ENCODE peak calls at places on chromosomes 6 and 20, in nine cellular contexts. I is cardiac muscle cell; W is kidney; R is lung; X is tibial artery; T is endodermal cell; J is keratinocyte; F is lower lobe of right lung; P is CD8-positive, alpha-beta T cell. O is an unnamed sample.

GRCh38 chr6:89260832-89261231 is 43.7 kb upstream of the GABRR1 start:
- DNase-seq in I (peak; percentile 14), W (no peak), R (no peak), X (no peak), T (no peak), J (no peak), F (no peak), P (no peak), O (no peak)

GRCh38 chr6:125918681-125919566 is 37.6 kb upstream of the HINT3 start:
- DNase-seq in I (peak; percentile 95), W (no peak), R (peak; percentile 41), X (peak; percentile 46), T (no peak), J (no peak), F (no peak), P (no peak), O (peak; percentile 13)

GRCh38 chr6:140623498-140623897 is 1249.0 kb upstream of the CITED2 start:
- DNase-seq in I (peak; percentile 81), W (no peak), R (no peak), X (no peak), T (no peak), J (peak; percentile 11), F (no peak), P (no peak), O (peak; percentile 2)

GRCh38 chr6:4909063-4909645 is 94.7 kb downstream of the RPP40 start:
- DNase-seq in I (no peak), W (no peak), R (no peak), X (no peak), T (no peak), J (no peak), F (no peak), P (no peak), O (no peak)

GRCh38 chr20:52494244-52494643 is 302.7 kb upstream of the ZFP64 start:
- DNase-seq in I (peak; percentile 87), W (no peak), R (no peak), X (no peak), T (no peak), J (peak; percentile 32), F (no peak), P (peak; percentile 53), O (peak; percentile 76)

GRCh38 chr6:2665169-2666070 is 85.3 kb downstream of the MYLK4 start:
- DNase-seq in I (peak; percentile 15), W (no peak), R (no peak), X (no peak), T (no peak), J (no peak), F (no peak), P (no peak), O (peak; percentile 6)

GRCh38 chr6:43916091-43916923 is 146.3 kb downstream of the VEGFA start:
- DNase-seq in I (peak; percentile 72), W (peak; percentile 66), R (no peak), X (no peak), T (no peak), J (no peak), F (peak; percentile 18), P (no peak), O (peak; percentile 86)

GRCh38 chr20:2826655-2827054 is 10.5 kb downstream of the TMEM239 start:
- DNase-seq in I (no peak), W (no peak), R (no peak), X (no peak), T (no peak), J (no peak), F (no peak), P (no peak), O (no peak)

GRCh38 chr6:136764522-136764993 is 27.7 kb downstream of the MAP3K5 start:
- DNase-seq in I (no peak), W (no peak), R (no peak), X (no peak), T (no peak), J (no peak), F (no peak), P (no peak), O (no peak)

GRCh38 chr6:143727035-143727434 is 49.3 kb downstream of the PHACTR2 start:
- DNase-seq in I (no peak), W (no peak), R (no peak), X (no peak), T (no peak), J (no peak), F (no peak), P (no peak), O (no peak)

GRCh38 chr6:159061805-159062563 is 17.2 kb upstream of the TAGAP start:
- DNase-seq in I (no peak), W (no peak), R (no peak), X (no peak), T (peak; percentile 12), J (no peak), F (no peak), P (no peak), O (no peak)

GRCh38 chr20:3925899-3926638 is 36.9 kb downstream of the PANK2 start:
- DNase-seq in I (no peak), W (no peak), R (no peak), X (no peak), T (no peak), J (no peak), F (no peak), P (no peak), O (no peak)

GRCh38 chr6:109455502-109456282 is at the start of gene MICAL1:
- DNase-seq in I (peak; percentile 60), W (peak; percentile 91), R (peak; percentile 81), X (peak; percentile 75), T (peak; percentile 89), J (no peak), F (peak; percentile 91), P (peak; percentile 81), O (peak; percentile 73)

GRCh38 chr6:152048921-152049320 is 241.4 kb downstream of the ESR1 start:
- DNase-seq in I (no peak), W (no peak), R (no peak), X (no peak), T (no peak), J (no peak), F (no peak), P (no peak), O (no peak)

GRCh38 chr6:134077301-134077700 is 24.9 kb upstream of the SLC2A12 start:
- DNase-seq in I (peak; percentile 66), W (no peak), R (no peak), X (no peak), T (no peak), J (no peak), F (no peak), P (no peak), O (no peak)

GRCh38 chr6:90583783-90584481 is 2.9 kb downstream of the MAP3K7 start:
- DNase-seq in I (no peak), W (no peak), R (no peak), X (no peak), T (no peak), J (no peak), F (no peak), P (no peak), O (no peak)

GRCh38 chr6:35044771-35045275 is 96.3 kb downstream of the TCP11 start:
- DNase-seq in I (peak; percentile 65), W (no peak), R (no peak), X (peak; percentile 23), T (peak; percentile 45), J (no peak), F (no peak), P (no peak), O (peak; percentile 65)

GRCh38 chr6:19301980-19302379 is 535.2 kb upstream of the ID4 start:
- DNase-seq in I (no peak), W (no peak), R (no peak), X (no peak), T (no peak), J (no peak), F (no peak), P (no peak), O (peak; percentile 1)

GRCh38 chr6:116010400-116011095 is 50.1 kb downstream of the FRK start:
- DNase-seq in I (peak; percentile 85), W (peak; percentile 65), R (peak; percentile 65), X (peak; percentile 78), T (peak; percentile 87), J (peak; percentile 21), F (peak; percentile 62), P (peak; percentile 53), O (peak; percentile 43)

GRCh38 chr20:49272654-49273053 is 5.2 kb downstream of the ZNFX1 start:
- DNase-seq in I (no peak), W (no peak), R (no peak), X (no peak), T (no peak), J (no peak), F (no peak), P (no peak), O (no peak)
- H3K36me3 ChIP-seq in I (peaks cover 36% of the 10 kb centered on the region), W (peaks cover 25% of the 10 kb centered on the region), R (peaks cover 20% of the 10 kb centered on the region), X (peaks cover 55% of the 10 kb centered on the region), T (peaks cover 71% of the 10 kb centered on the region), J (peaks cover 26% of the 10 kb centered on the region), F (peaks cover 71% of the 10 kb centered on the region), P (peaks cover 24% of the 10 kb centered on the region), O (peaks cover 89% of the 10 kb centered on the region)

GRCh38 chr6:7974932-7975763 is 64.6 kb upstream of the TXNDC5 start:
- DNase-seq in I (peak; percentile 100), W (peak; percentile 89), R (peak; percentile 75), X (peak; percentile 79), T (peak; percentile 58), J (peak; percentile 44), F (peak; percentile 59), P (no peak), O (peak; percentile 98)
- H3K4me3 ChIP-seq in I (no peak overlapping the region), W (no peak overlapping the region), R (no peak overlapping the region), X (no peak overlapping the region), T (no peak overlapping the region), J (no peak overlapping the region), F (no peak overlapping the region), P (no peak overlapping the region), O (no peak overlapping the region)

GRCh38 chr6:31157543-31158139 is at the start of gene CCHCR1:
- DNase-seq in I (no peak), W (no peak), R (no peak), X (no peak), T (no peak), J (no peak), F (no peak), P (no peak), O (no peak)
- H3K36me3 ChIP-seq in I (no peaks in the 10 kb centered on the region), W (no peaks in the 10 kb centered on the region), R (peaks cover 9% of the 10 kb centered on the region), X (peaks cover 9% of the 10 kb centered on the region), T (peaks cover 24% of the 10 kb centered on the region), J (peaks cover 2% of the 10 kb centered on the region), F (peaks cover 6% of the 10 kb centered on the region), P (no peaks in the 10 kb centered on the region), O (no peaks in the 10 kb centered on the region)

DNA sequence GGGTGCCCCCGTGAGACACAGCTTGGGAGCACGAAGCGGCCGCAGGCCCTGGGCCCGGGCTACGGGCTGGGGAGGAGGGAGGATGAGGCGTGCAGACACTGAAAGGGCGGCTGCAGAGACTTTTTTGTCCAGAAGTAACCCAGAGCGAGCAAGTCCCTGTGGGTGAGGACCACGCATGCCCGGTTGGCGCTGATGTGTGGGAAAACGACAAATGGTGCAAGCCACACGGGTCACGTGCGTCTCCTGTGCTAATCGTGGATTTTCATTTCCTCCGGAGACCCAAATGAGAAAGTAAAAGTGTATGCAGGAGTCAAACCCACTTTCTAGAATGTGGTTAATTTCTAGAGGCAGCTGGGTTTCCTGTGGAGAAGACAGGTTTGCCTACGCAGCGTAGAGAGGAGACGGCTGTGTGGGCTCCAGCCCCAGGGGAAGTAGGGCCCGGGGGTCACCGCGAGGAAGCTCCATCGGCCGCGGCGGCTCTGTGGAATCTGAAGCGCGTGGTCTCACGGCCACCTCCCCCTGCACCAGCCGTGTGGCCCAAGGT is 19.0 kb downstream of the DLL1 start:
- DNase-seq in I (no peak), W (peak; percentile 76), R (no peak), X (no peak), T (no peak), J (no peak), F (peak; percentile 84), P (peak; percentile 80), O (no peak)
- H3K4me3 ChIP-seq in I (no peak overlapping the region), W (no peak overlapping the region), R (no peak overlapping the region), X (peak overlapping the region; percentile 26), T (no peak overlapping the region), J (no peak overlapping the region), F (peak overlapping the region; percentile 41), P (peak overlapping the region; percentile 54), O (no peak overlapping the region)

GRCh38 chr6:92364948-92365386 is 1054.4 kb downstream of the EPHA7 start:
- DNase-seq in I (no peak), W (no peak), R (no peak), X (no peak), T (no peak), J (no peak), F (no peak), P (no peak), O (no peak)
- H3K36me3 ChIP-seq in I (no peaks in the 10 kb centered on the region), W (no peaks in the 10 kb centered on the region), R (no peaks in the 10 kb centered on the region), X (no peaks in the 10 kb centered on the region), T (no peaks in the 10 kb centered on the region), J (no peaks in the 10 kb centered on the region), F (no peaks in the 10 kb centered on the region), P (no peaks in the 10 kb centered on the region), O (no peaks in the 10 kb centered on the region)